ENCODE peak calls at places on chromosomes 6 and 20, in five cellular contexts. K, R, A, H and Q are unnamed samples.

GRCh38 chr6:16438677-16439615 is 200.6 kb downstream of the GMPR start:
- DNase-seq in A (peak), K (no peak), R (peak), H (no peak), Q (no peak)

GRCh38 chr6:34536251-34536958 is 19.7 kb downstream of the SPDEF start:
- DNase-seq in H (no peak), K (peak), A (peak), R (peak), Q (no peak)

GRCh38 chr6:167708501-167709094 is 118.1 kb upstream of the AFDN start:
- DNase-seq in H (peak), K (no peak), A (peak), R (no peak), Q (no peak)

GRCh38 chr6:133890941-133891813 is 2.3 kb downstream of the TCF21 start:
- DNase-seq in R (peak), K (peak), A (peak), H (peak), Q (no peak)

GRCh38 chr6:34284563-34285545 is 36.0 kb upstream of the SMIM29 start:
- DNase-seq in H (peak), A (no peak), K (peak), R (no peak), Q (peak)

GRCh38 chr20:62489940-62490263 is 14.1 kb upstream of the GATA5 start:
- DNase-seq in K (no peak), A (no peak), H (no peak), R (no peak), Q (no peak)

GRCh38 chr6:81761197-81761596 is 8.7 kb upstream of the TENT5A start:
- DNase-seq in K (no peak), A (no peak), H (no peak), R (peak), Q (no peak)

GRCh38 chr20:51602131-51602530 is 59.6 kb upstream of the NFATC2 start:
- DNase-seq in H (no peak), K (no peak), R (no peak), A (no peak), Q (no peak)

GRCh38 chr6:16723833-16724232 is 37.4 kb downstream of the ATXN1 start:
- DNase-seq in K (no peak), A (peak), H (no peak), R (peak), Q (peak)

GRCh38 chr20:63100926-63101699 is 94.3 kb upstream of the BHLHE23 start:
- DNase-seq in H (peak), R (no peak), A (peak), K (peak), Q (no peak)

GRCh38 chr20:50762435-50763201 is 31.2 kb downstream of the PARD6B start:
- DNase-seq in H (peak), K (peak), A (no peak), R (peak), Q (no peak)

GRCh38 chr6:160519603-160520042 is 144.5 kb downstream of the LPA start:
- DNase-seq in H (no peak), K (no peak), A (no peak), R (peak), Q (no peak)

GRCh38 chr6:11172501-11173337 is 59.7 kb downstream of the NEDD9 start:
- DNase-seq in K (peak), R (peak), H (no peak), A (peak), Q (no peak)

GRCh38 chr6:3221579-3221978 is 5.9 kb downstream of the TUBB2B start:
- DNase-seq in H (no peak), R (no peak), A (no peak), K (no peak), Q (no peak)

GRCh38 chr20:12928755-12929401 is 79.9 kb upstream of the SPTLC3 start:
- DNase-seq in H (no peak), A (no peak), K (no peak), R (peak), Q (peak)

GRCh38 chr6:11425876-11426275 is 111.7 kb upstream of the TMEM170B start:
- DNase-seq in R (no peak), A (no peak), K (no peak), H (no peak), Q (no peak)

GRCh38 chr6:125363360-125364121 is 61.8 kb upstream of the HDDC2 start:
- DNase-seq in H (peak), K (peak), R (peak), A (peak), Q (peak)

GRCh38 chr6:44064089-44064947 is 62.9 kb downstream of the MRPL14 start:
- DNase-seq in R (peak), K (peak), A (peak), H (no peak), Q (peak)

GRCh38 chr20:63434599-63435378 is 37.7 kb downstream of the KCNQ2 start:
- DNase-seq in H (no peak), R (peak), A (peak), K (peak), Q (no peak)

GRCh38 chr6:35739645-35740517 is 3.0 kb downstream of the ARMC12 start:
- DNase-seq in H (no peak), K (no peak), R (no peak), A (peak), Q (no peak)

GRCh38 chr6:93343476-93343875 is 75.9 kb downstream of the EPHA7 start:
- DNase-seq in H (no peak), R (no peak), A (no peak), K (no peak), Q (no peak)

GRCh38 chr20:48789185-48789668 is 38.6 kb downstream of the PREX1 start:
- DNase-seq in A (no peak), H (no peak), R (no peak), K (no peak), Q (no peak)

GRCh38 chr6:168851460-168852103 is 402.1 kb downstream of the THBS2 start:
- DNase-seq in A (no peak), H (no peak), R (no peak), K (no peak), Q (no peak)

GRCh38 chr6:148509789-148510581 is 167.3 kb downstream of the SASH1 start:
- DNase-seq in A (no peak), H (no peak), K (peak), R (peak), Q (peak)

GRCh38 chr6:45148711-45149341 is 179.3 kb upstream of the RUNX2 start:
- DNase-seq in A (no peak), R (peak), K (no peak), H (no peak), Q (peak)

GRCh38 chr6:45148278-45148677 is 179.9 kb upstream of the RUNX2 start:
- DNase-seq in K (no peak), R (peak), A (no peak), H (no peak), Q (peak)
- H3K4me3 ChIP-seq in K (no peak), R (no peak), A (no peak), H (no peak), Q (no peak)

DNA sequence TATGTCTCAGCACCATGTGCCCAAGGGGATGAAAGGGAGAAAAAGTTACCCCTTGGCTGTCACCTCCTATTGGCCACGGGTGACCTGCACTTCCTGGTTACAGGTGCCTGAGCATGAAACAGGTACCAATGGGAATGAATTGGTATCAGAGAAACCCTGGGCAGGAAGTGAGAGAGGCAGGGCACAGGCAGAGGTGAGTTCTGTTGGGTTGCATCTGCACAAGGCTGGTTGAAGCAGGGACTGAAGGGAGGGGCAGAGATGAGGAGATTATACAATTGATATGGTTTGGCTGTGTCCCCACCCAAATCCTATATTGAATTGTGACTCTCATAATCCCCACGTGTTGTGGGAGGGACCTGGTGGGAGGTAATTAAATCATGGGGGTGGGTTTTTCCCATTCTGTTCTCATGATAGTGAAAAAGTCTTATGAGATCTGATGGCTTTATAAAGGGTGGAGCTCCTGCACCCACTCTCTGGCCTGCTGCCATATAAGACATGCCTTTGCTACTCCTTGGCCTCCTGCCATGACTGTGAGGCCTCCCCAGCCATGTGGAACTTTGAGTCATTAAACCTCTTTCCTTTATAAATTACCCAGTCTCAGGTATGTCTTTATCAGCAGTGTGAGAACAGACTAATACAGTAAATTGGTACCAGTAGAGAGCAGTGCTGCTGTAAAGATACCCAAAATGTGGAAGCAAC is 291.8 kb downstream of the LRFN2 start:
- DNase-seq in K (no peak), H (peak), A (no peak), R (no peak), Q (no peak)
- H3K4me3 ChIP-seq in K (no peak), H (no peak), A (no peak), R (no peak), Q (no peak)

DNA sequence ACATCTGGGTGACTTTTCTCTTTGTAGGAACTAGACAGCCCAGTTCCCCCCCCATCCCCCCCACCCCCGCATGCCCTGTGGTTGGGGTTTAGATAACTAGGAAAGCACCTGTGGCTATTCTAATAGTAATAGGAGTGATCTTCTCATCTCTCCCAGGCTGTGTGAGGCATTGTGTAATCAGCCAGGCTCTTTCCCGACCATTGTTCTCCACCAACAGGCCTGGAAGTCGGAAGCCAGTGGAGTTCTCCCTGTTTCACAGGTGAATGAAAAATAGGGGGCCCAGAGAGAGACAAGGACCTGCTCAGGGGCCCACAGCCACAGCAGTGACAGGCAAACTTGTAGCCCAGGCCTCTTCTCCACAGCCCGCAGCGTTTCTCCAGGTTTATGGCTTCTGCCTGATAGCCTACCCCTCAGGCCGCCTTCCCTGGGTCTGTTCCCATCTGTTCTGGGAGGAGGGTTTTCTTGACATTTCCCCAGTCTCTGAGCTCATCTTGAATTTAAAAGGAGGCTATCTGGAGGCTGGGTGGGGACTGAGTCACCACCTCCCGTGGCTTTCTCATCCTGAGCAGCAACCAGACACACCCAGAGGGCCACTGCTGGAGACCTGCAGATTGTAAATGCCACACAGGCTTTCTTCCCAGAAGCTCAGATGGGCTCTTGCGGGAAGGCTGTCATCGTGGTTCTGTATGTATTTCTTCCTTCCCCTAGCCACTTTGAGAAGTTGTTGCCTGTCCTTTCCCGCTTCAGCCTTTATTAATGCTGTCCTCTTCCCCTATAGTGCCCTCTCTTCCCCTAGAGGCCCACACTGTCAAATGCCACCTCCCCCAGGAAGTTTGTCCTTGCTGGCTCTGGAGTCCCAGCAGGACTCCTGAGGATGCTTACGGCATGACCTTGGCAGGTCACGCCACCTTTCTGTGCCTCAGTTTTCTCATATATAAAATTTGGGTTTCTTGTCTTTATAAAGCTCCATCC is 75.9 kb upstream of the MYL9 start:
- DNase-seq in H (no peak), A (peak), K (peak), R (peak), Q (peak)
- H3K4me3 ChIP-seq in H (no peak), A (no peak), K (no peak), R (no peak), Q (no peak)

GRCh38 chr6:106973841-106974336 is 640 bp downstream of the CD24 start:
- DNase-seq in R (peak), A (peak), H (peak), K (no peak), Q (no peak)
- H3K4me3 ChIP-seq in R (peak), A (peak), H (peak), K (peak), Q (peak)

DNA sequence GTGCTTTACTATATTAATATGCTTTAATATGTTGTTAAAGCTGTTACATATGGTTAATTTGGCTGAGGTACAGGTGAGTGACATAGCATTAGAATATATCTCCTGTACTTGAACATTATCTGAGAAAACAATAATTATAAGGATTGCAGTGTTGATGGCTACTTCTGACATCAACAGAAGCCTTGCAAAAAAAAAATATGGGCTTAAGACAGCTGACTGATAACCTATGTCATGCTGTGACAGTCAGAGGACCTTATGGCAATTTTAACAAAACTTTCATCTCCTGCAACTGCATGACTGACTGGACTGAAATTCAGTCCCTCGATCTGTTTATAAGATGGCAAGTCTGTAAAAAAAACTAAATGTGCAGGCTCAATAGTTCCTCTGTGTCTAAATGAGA is 27.5 kb upstream of the TBX18 start:
- DNase-seq in A (no peak), R (no peak), H (no peak), K (no peak), Q (no peak)
- H3K4me3 ChIP-seq in A (no peak), R (no peak), H (no peak), K (no peak), Q (no peak)

GRCh38 chr6:123515715-123516114 is 121.0 kb downstream of the TRDN start:
- DNase-seq in K (no peak), A (no peak), H (no peak), R (peak), Q (no peak)

GRCh38 chr6:123518441-123519190 is 118.1 kb downstream of the TRDN start:
- DNase-seq in K (no peak), H (no peak), A (no peak), R (no peak), Q (no peak)

GRCh38 chr6:123524781-123525180 is 112.0 kb downstream of the TRDN start:
- DNase-seq in R (no peak), A (no peak), H (no peak), K (no peak), Q (no peak)

GRCh38 chr6:123519191-123519510 is 117.6 kb downstream of the TRDN start:
- DNase-seq in R (no peak), K (no peak), H (no peak), A (no peak), Q (no peak)

DNA sequence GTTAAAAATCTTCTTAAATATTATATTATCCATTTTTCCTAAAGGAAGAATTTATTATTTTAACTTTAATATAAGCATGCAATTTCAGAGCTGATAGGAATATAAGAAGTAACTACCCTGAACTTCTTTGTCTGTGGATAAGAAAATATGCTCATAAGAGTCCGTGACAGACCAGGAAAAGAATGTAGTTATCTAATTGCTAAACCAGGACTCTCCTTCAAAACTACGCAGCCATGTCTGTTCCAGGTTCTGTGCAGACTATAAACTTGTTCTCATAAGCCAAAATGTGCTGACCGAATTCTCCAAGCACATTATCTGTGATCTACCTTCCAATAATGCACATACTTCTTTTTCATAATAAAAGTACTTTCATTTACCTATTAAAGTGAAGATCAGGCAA is 116.5 kb downstream of the TRDN start:
- DNase-seq in H (no peak), R (no peak), K (no peak), A (no peak), Q (no peak)
- H3K4me3 ChIP-seq in H (no peak), R (no peak), K (no peak), A (no peak), Q (no peak)

GRCh38 chr6:1825277-1825676 is 215.6 kb downstream of the FOXC1 start:
- DNase-seq in H (no peak), A (no peak), R (no peak), K (no peak), Q (no peak)
- H3K4me3 ChIP-seq in H (no peak), A (no peak), R (no peak), K (no peak), Q (no peak)

GRCh38 chr6:13172294-13172693 is 156.0 kb downstream of the TBC1D7 start:
- DNase-seq in H (no peak), A (no peak), K (no peak), R (no peak), Q (no peak)
- H3K4me3 ChIP-seq in H (no peak), A (no peak), K (no peak), R (no peak), Q (no peak)

GRCh38 chr6:162730502-162730901 is 2.7 kb downstream of the PACRG start:
- DNase-seq in H (no peak), R (no peak), K (no peak), A (no peak), Q (no peak)

GRCh38 chr6:162727347-162728176 is at the start of the genes PACRG and PRKN:
- DNase-seq in R (peak), K (peak), A (peak), H (peak), Q (peak)

GRCh38 chr6:162728706-162729105 is 932 bp downstream of the PACRG start:
- DNase-seq in R (no peak), H (no peak), A (no peak), K (no peak), Q (no peak)

GRCh38 chr6:162728177-162728571 is 400 bp downstream of the PACRG start:
- DNase-seq in H (no peak), A (no peak), R (no peak), K (no peak), Q (no peak)

DNA sequence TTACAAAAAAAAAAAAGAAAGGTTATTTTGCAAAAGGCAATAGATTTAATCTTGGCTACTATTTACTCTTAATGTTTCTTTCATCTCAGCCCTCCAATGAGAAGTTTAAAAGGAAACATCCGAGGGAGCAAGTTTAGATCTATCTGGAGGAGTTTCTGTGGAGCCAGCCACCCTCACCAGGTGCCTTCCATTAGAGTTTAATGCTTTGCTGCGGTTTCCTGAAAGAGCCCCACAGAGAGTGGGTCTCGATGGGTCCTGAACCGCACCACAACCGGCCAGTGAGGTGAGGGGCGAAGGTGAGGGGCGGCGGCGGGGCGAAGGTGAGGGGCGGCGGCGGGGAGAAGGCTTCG is 594 bp downstream of the PRKN start:
- DNase-seq in H (no peak), R (peak), A (no peak), K (peak), Q (no peak)
- H3K4me3 ChIP-seq in H (peak), R (peak), A (peak), K (peak), Q (peak)